ENCODE peak calls at places on chromosomes 5 and 9, in seven cellular contexts. One of them, this sample, is unnamed.
A peak's percentile ranks its signal among the peaks of the same experiment; 100 is the strongest.

GRCh38 chr5:81265101-81265500 is 32.0 kb downstream of the CKMT2 start:
- DNase-seq in omental fat pad: no peak
- DNase-seq in brain microvascular endothelial cell: peak; percentile 29
- DNase-seq in fibroblast of pulmonary artery: peak; percentile 27
- DNase-seq in neural progenitor cell: no peak
- DNase-seq in CD8-positive, alpha-beta T cell: no peak
- DNase-seq in Calu3: no peak
- DNase-seq in this sample: no peak

GRCh38 chr5:116437351-116437705 is 137.3 kb downstream of the SEMA6A start:
- DNase-seq in neural progenitor cell: no peak
- DNase-seq in Calu3: no peak
- DNase-seq in brain microvascular endothelial cell: no peak
- DNase-seq in fibroblast of pulmonary artery: no peak
- DNase-seq in omental fat pad: no peak
- DNase-seq in CD8-positive, alpha-beta T cell: no peak
- DNase-seq in this sample: no peak

GRCh38 chr9:7336356-7337075 is 463.1 kb downstream of the DMAC1 start:
- DNase-seq in Calu3: no peak
- DNase-seq in neural progenitor cell: no peak
- DNase-seq in brain microvascular endothelial cell: no peak
- DNase-seq in fibroblast of pulmonary artery: peak; percentile 67
- DNase-seq in omental fat pad: no peak
- DNase-seq in CD8-positive, alpha-beta T cell: no peak
- DNase-seq in this sample: no peak

GRCh38 chr9:108779506-108779905 is 76.3 kb downstream of the ACTL7B start:
- DNase-seq in CD8-positive, alpha-beta T cell: no peak
- DNase-seq in omental fat pad: no peak
- DNase-seq in Calu3: no peak
- DNase-seq in fibroblast of pulmonary artery: no peak
- DNase-seq in brain microvascular endothelial cell: no peak
- DNase-seq in neural progenitor cell: no peak
- DNase-seq in this sample: no peak

GRCh38 chr9:130992059-130993032 is 16.6 kb upstream of the LAMC3 start:
- DNase-seq in brain microvascular endothelial cell: no peak
- DNase-seq in neural progenitor cell: no peak
- DNase-seq in omental fat pad: no peak
- DNase-seq in CD8-positive, alpha-beta T cell: no peak
- DNase-seq in Calu3: no peak
- DNase-seq in fibroblast of pulmonary artery: no peak
- DNase-seq in this sample: no peak

GRCh38 chr5:137142371-137143243 is 356.5 kb downstream of the SPOCK1 start:
- DNase-seq in fibroblast of pulmonary artery: peak; percentile 83
- DNase-seq in CD8-positive, alpha-beta T cell: no peak
- DNase-seq in neural progenitor cell: peak; percentile 40
- DNase-seq in Calu3: peak; percentile 60
- DNase-seq in brain microvascular endothelial cell: peak; percentile 69
- DNase-seq in omental fat pad: no peak
- DNase-seq in this sample: no peak

GRCh38 chr5:83956386-83956785 is 235.7 kb upstream of the HAPLN1 start:
- DNase-seq in fibroblast of pulmonary artery: no peak
- DNase-seq in Calu3: no peak
- DNase-seq in brain microvascular endothelial cell: peak; percentile 14
- DNase-seq in neural progenitor cell: no peak
- DNase-seq in CD8-positive, alpha-beta T cell: no peak
- DNase-seq in omental fat pad: no peak
- DNase-seq in this sample: no peak

GRCh38 chr5:156936972-156937371 is 26.1 kb downstream of the TIMD4 start:
- DNase-seq in brain microvascular endothelial cell: no peak
- DNase-seq in neural progenitor cell: no peak
- DNase-seq in CD8-positive, alpha-beta T cell: no peak
- DNase-seq in fibroblast of pulmonary artery: no peak
- DNase-seq in omental fat pad: no peak
- DNase-seq in Calu3: no peak
- DNase-seq in this sample: no peak

GRCh38 chr9:128164332-128164885 is 4.3 kb downstream of the BBLN start:
- DNase-seq in omental fat pad: no peak
- DNase-seq in brain microvascular endothelial cell: no peak
- DNase-seq in neural progenitor cell: no peak
- DNase-seq in CD8-positive, alpha-beta T cell: no peak
- DNase-seq in Calu3: no peak
- DNase-seq in fibroblast of pulmonary artery: no peak
- DNase-seq in this sample: no peak

GRCh38 chr5:143638654-143639053 is 173.3 kb upstream of the HMHB1 start:
- DNase-seq in CD8-positive, alpha-beta T cell: no peak
- DNase-seq in omental fat pad: no peak
- DNase-seq in brain microvascular endothelial cell: no peak
- DNase-seq in neural progenitor cell: no peak
- DNase-seq in fibroblast of pulmonary artery: no peak
- DNase-seq in Calu3: no peak
- DNase-seq in this sample: no peak

GRCh38 chr9:127058645-127059021 is 63.8 kb downstream of the ANGPTL2 start:
- DNase-seq in CD8-positive, alpha-beta T cell: no peak
- DNase-seq in omental fat pad: no peak
- DNase-seq in Calu3: no peak
- DNase-seq in fibroblast of pulmonary artery: no peak
- DNase-seq in brain microvascular endothelial cell: no peak
- DNase-seq in neural progenitor cell: no peak
- DNase-seq in this sample: no peak

GRCh38 chr5:111063709-111064322 is 7.7 kb upstream of the TSLP start:
- DNase-seq in brain microvascular endothelial cell: no peak
- DNase-seq in neural progenitor cell: peak; percentile 27
- DNase-seq in fibroblast of pulmonary artery: no peak
- DNase-seq in CD8-positive, alpha-beta T cell: no peak
- DNase-seq in Calu3: peak; percentile 34
- DNase-seq in omental fat pad: no peak
- DNase-seq in this sample: no peak

GRCh38 chr5:29296548-29296947 is 1896.9 kb upstream of the CDH6 start:
- DNase-seq in brain microvascular endothelial cell: no peak
- DNase-seq in CD8-positive, alpha-beta T cell: no peak
- DNase-seq in neural progenitor cell: no peak
- DNase-seq in Calu3: no peak
- DNase-seq in fibroblast of pulmonary artery: no peak
- DNase-seq in omental fat pad: no peak
- DNase-seq in this sample: no peak

GRCh38 chr5:172007795-172008465 is 1.5 kb upstream of the FBXW11 start:
- DNase-seq in neural progenitor cell: no peak
- DNase-seq in Calu3: no peak
- DNase-seq in omental fat pad: no peak
- DNase-seq in CD8-positive, alpha-beta T cell: no peak
- DNase-seq in fibroblast of pulmonary artery: peak; percentile 80
- DNase-seq in brain microvascular endothelial cell: peak; percentile 89
- DNase-seq in this sample: no peak

GRCh38 chr9:14347408-14348224 is 33.7 kb upstream of the NFIB start:
- DNase-seq in CD8-positive, alpha-beta T cell: no peak
- DNase-seq in neural progenitor cell: peak; percentile 68
- DNase-seq in Calu3: peak; percentile 34
- DNase-seq in brain microvascular endothelial cell: peak; percentile 15
- DNase-seq in omental fat pad: no peak
- DNase-seq in fibroblast of pulmonary artery: peak; percentile 60
- DNase-seq in this sample: peak; percentile 58

GRCh38 chr5:151682751-151683331 is 3.9 kb downstream of the SPARC start:
- DNase-seq in neural progenitor cell: no peak
- DNase-seq in CD8-positive, alpha-beta T cell: no peak
- DNase-seq in brain microvascular endothelial cell: no peak
- DNase-seq in omental fat pad: no peak
- DNase-seq in fibroblast of pulmonary artery: no peak
- DNase-seq in Calu3: no peak
- DNase-seq in this sample: no peak

GRCh38 chr9:91847576-91847975 is 102.5 kb downstream of the ROR2 start:
- DNase-seq in fibroblast of pulmonary artery: peak; percentile 71
- DNase-seq in omental fat pad: no peak
- DNase-seq in Calu3: no peak
- DNase-seq in brain microvascular endothelial cell: peak; percentile 13
- DNase-seq in CD8-positive, alpha-beta T cell: no peak
- DNase-seq in neural progenitor cell: no peak
- DNase-seq in this sample: peak; percentile 63

GRCh38 chr5:74433255-74434123 is 207.0 kb downstream of the ENC1 start:
- DNase-seq in Calu3: peak; percentile 25
- DNase-seq in neural progenitor cell: peak; percentile 67
- DNase-seq in fibroblast of pulmonary artery: peak; percentile 90
- DNase-seq in brain microvascular endothelial cell: peak; percentile 18
- DNase-seq in omental fat pad: no peak
- DNase-seq in CD8-positive, alpha-beta T cell: no peak
- DNase-seq in this sample: no peak

GRCh38 chr9:132197856-132198550 is 36.1 kb downstream of the NTNG2 start:
- DNase-seq in brain microvascular endothelial cell: no peak
- DNase-seq in fibroblast of pulmonary artery: no peak
- DNase-seq in neural progenitor cell: no peak
- DNase-seq in omental fat pad: no peak
- DNase-seq in CD8-positive, alpha-beta T cell: no peak
- DNase-seq in Calu3: no peak
- DNase-seq in this sample: no peak

GRCh38 chr9:127112056-127112455 is 10.4 kb downstream of the ANGPTL2 start:
- DNase-seq in CD8-positive, alpha-beta T cell: no peak
- DNase-seq in omental fat pad: no peak
- DNase-seq in Calu3: no peak
- DNase-seq in brain microvascular endothelial cell: no peak
- DNase-seq in fibroblast of pulmonary artery: peak; percentile 41
- DNase-seq in neural progenitor cell: peak; percentile 63
- DNase-seq in this sample: no peak

GRCh38 chr5:170572453-170572852 is 68.6 kb downstream of the KCNIP1 start:
- DNase-seq in fibroblast of pulmonary artery: no peak
- DNase-seq in CD8-positive, alpha-beta T cell: no peak
- DNase-seq in omental fat pad: no peak
- DNase-seq in neural progenitor cell: no peak
- DNase-seq in Calu3: peak; percentile 62
- DNase-seq in brain microvascular endothelial cell: no peak
- DNase-seq in this sample: no peak

GRCh38 chr5:103862398-103862797 is 299.8 kb upstream of the NUDT12 start:
- DNase-seq in CD8-positive, alpha-beta T cell: no peak
- DNase-seq in brain microvascular endothelial cell: no peak
- DNase-seq in Calu3: no peak
- DNase-seq in omental fat pad: no peak
- DNase-seq in neural progenitor cell: no peak
- DNase-seq in fibroblast of pulmonary artery: no peak
- DNase-seq in this sample: no peak

GRCh38 chr5:14165375-14166091 is 22.4 kb downstream of the TRIO start:
- DNase-seq in Calu3: peak; percentile 46
- DNase-seq in neural progenitor cell: no peak
- DNase-seq in omental fat pad: no peak
- DNase-seq in fibroblast of pulmonary artery: peak; percentile 82
- DNase-seq in CD8-positive, alpha-beta T cell: no peak
- DNase-seq in brain microvascular endothelial cell: peak; percentile 85
- DNase-seq in this sample: no peak

GRCh38 chr9:134728801-134729495 is 87.3 kb downstream of the COL5A1 start:
- DNase-seq in brain microvascular endothelial cell: no peak
- DNase-seq in omental fat pad: no peak
- DNase-seq in neural progenitor cell: no peak
- DNase-seq in fibroblast of pulmonary artery: no peak
- DNase-seq in CD8-positive, alpha-beta T cell: no peak
- DNase-seq in Calu3: no peak
- DNase-seq in this sample: no peak

GRCh38 chr9:29397148-29397547 is 1823.9 kb upstream of the C9orf72 start:
- DNase-seq in CD8-positive, alpha-beta T cell: no peak
- DNase-seq in neural progenitor cell: no peak
- DNase-seq in brain microvascular endothelial cell: no peak
- DNase-seq in omental fat pad: no peak
- DNase-seq in Calu3: no peak
- DNase-seq in fibroblast of pulmonary artery: no peak
- DNase-seq in this sample: no peak

GRCh38 chr5:149618581-149619248 is 37.4 kb downstream of the ARHGEF37 start:
- DNase-seq in CD8-positive, alpha-beta T cell: no peak
- DNase-seq in fibroblast of pulmonary artery: peak; percentile 82
- DNase-seq in Calu3: peak; percentile 67
- DNase-seq in neural progenitor cell: peak; percentile 68
- DNase-seq in omental fat pad: no peak
- DNase-seq in brain microvascular endothelial cell: peak; percentile 69
- DNase-seq in this sample: peak; percentile 52
- TF ChIP-seq CTCF in CD8-positive, alpha-beta T cell: peak; percentile 14
- TF ChIP-seq CTCF in fibroblast of pulmonary artery: peak; percentile 80
- TF ChIP-seq CTCF in Calu3: peak; percentile 75
- TF ChIP-seq CTCF in neural progenitor cell: peak; percentile 84
- TF ChIP-seq CTCF in omental fat pad: no peak
- TF ChIP-seq CTCF in brain microvascular endothelial cell: peak; percentile 88
- TF ChIP-seq CTCF in this sample: peak; percentile 63

GRCh38 chr9:111610149-111610548 is 10.7 kb upstream of the PTGR1 start:
- DNase-seq in fibroblast of pulmonary artery: no peak
- DNase-seq in omental fat pad: no peak
- DNase-seq in brain microvascular endothelial cell: no peak
- DNase-seq in Calu3: no peak
- DNase-seq in CD8-positive, alpha-beta T cell: no peak
- DNase-seq in neural progenitor cell: no peak
- DNase-seq in this sample: no peak
- TF ChIP-seq CTCF in fibroblast of pulmonary artery: no peak
- TF ChIP-seq CTCF in omental fat pad: no peak
- TF ChIP-seq CTCF in brain microvascular endothelial cell: no peak
- TF ChIP-seq CTCF in Calu3: no peak
- TF ChIP-seq CTCF in CD8-positive, alpha-beta T cell: no peak
- TF ChIP-seq CTCF in neural progenitor cell: no peak
- TF ChIP-seq CTCF in this sample: no peak

GRCh38 chr9:21334969-21335632 is at the start of gene KLHL9:
- DNase-seq in neural progenitor cell: peak; percentile 96
- DNase-seq in fibroblast of pulmonary artery: peak; percentile 95
- DNase-seq in Calu3: peak; percentile 83
- DNase-seq in brain microvascular endothelial cell: peak; percentile 87
- DNase-seq in CD8-positive, alpha-beta T cell: peak; percentile 90
- DNase-seq in omental fat pad: peak; percentile 54
- DNase-seq in this sample: peak; percentile 90
- TF ChIP-seq CTCF in neural progenitor cell: no peak
- TF ChIP-seq CTCF in fibroblast of pulmonary artery: no peak
- TF ChIP-seq CTCF in Calu3: no peak
- TF ChIP-seq CTCF in brain microvascular endothelial cell: no peak
- TF ChIP-seq CTCF in CD8-positive, alpha-beta T cell: no peak
- TF ChIP-seq CTCF in omental fat pad: no peak
- TF ChIP-seq CTCF in this sample: no peak

GRCh38 chr5:39151731-39152130 is 67.6 kb downstream of the FYB1 start:
- DNase-seq in fibroblast of pulmonary artery: no peak
- DNase-seq in CD8-positive, alpha-beta T cell: no peak
- DNase-seq in omental fat pad: no peak
- DNase-seq in Calu3: no peak
- DNase-seq in brain microvascular endothelial cell: no peak
- DNase-seq in neural progenitor cell: no peak
- DNase-seq in this sample: no peak

GRCh38 chr5:39149966-39150365 is 69.4 kb downstream of the FYB1 start:
- DNase-seq in Calu3: no peak
- DNase-seq in neural progenitor cell: no peak
- DNase-seq in omental fat pad: no peak
- DNase-seq in fibroblast of pulmonary artery: no peak
- DNase-seq in CD8-positive, alpha-beta T cell: no peak
- DNase-seq in brain microvascular endothelial cell: no peak
- DNase-seq in this sample: no peak

GRCh38 chr5:39146831-39147540 is 72.4 kb downstream of the FYB1 start:
- DNase-seq in fibroblast of pulmonary artery: no peak
- DNase-seq in Calu3: no peak
- DNase-seq in brain microvascular endothelial cell: no peak
- DNase-seq in omental fat pad: no peak
- DNase-seq in neural progenitor cell: peak; percentile 20
- DNase-seq in CD8-positive, alpha-beta T cell: no peak
- DNase-seq in this sample: no peak

DNA sequence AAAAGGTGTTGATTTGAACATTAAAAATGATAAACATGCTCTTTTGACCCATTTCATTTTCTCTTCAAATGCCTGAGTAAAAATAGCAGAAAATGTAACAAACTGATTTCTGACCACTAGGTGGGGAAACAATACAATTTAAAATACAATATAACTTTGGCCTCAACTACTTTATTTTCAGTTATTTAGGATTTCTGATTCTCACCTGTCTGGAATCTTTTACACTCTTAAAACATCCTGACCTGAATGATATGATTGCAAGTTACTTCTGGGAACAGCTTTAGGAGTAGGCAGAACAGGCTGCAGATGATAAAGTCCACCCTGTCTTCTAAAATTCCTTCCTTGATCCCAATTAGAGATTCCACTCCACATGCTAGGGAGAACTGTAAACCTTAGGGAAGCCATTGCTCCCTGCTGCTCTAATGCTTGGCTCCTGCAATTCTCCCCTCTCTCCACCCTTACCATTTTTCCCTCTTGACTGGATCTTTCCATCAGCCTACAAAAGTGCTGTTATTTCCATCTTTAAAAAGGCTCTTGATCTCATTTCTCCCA is 70.3 kb downstream of the FYB1 start:
- DNase-seq in CD8-positive, alpha-beta T cell: no peak
- DNase-seq in fibroblast of pulmonary artery: peak; percentile 42
- DNase-seq in Calu3: no peak
- DNase-seq in omental fat pad: no peak
- DNase-seq in neural progenitor cell: no peak
- DNase-seq in brain microvascular endothelial cell: no peak
- DNase-seq in this sample: no peak
- TF ChIP-seq CTCF in CD8-positive, alpha-beta T cell: peak; percentile 69
- TF ChIP-seq CTCF in fibroblast of pulmonary artery: peak; percentile 36
- TF ChIP-seq CTCF in Calu3: no peak
- TF ChIP-seq CTCF in omental fat pad: no peak
- TF ChIP-seq CTCF in neural progenitor cell: peak; percentile 41
- TF ChIP-seq CTCF in brain microvascular endothelial cell: peak; percentile 29
- TF ChIP-seq CTCF in this sample: peak; percentile 23